ENCODE peak calls at places on chromosomes 5 and 9, in ten cellular contexts. W is GM23248, I is Peyer's patch, P is PC-3, S is ovary, D is right lobe of liver, J is astrocyte, B is thoracic aorta, Z is brain microvascular endothelial cell, E is right atrium auricular region. K is an unnamed sample.

GRCh38 chr5:28576022-28576421 is 1537.6 kb upstream of the CDH9 start:
- DNase-seq in E (no peak), W (no peak), S (no peak), D (no peak), B (no peak), J (peak; percentile 3), Z (peak; percentile 24), I (no peak), P (peak; percentile 54), K (peak; percentile 7)

GRCh38 chr5:125043781-125044391 is 297.4 kb upstream of the ZNF608 start:
- DNase-seq in B (no peak), S (peak; percentile 23), J (peak; percentile 94), W (peak; percentile 20), P (peak; percentile 92), Z (peak; percentile 62), D (peak; percentile 91), I (no peak), E (no peak), K (no peak)

GRCh38 chr5:53607896-53608295 is 47.5 kb downstream of the NDUFS4 start:
- DNase-seq in S (no peak), E (no peak), I (no peak), P (no peak), J (peak; percentile 20), B (no peak), Z (peak; percentile 28), W (peak; percentile 42), D (no peak), K (no peak)

GRCh38 chr5:176436641-176437040 is 11.5 kb upstream of the FAF2 start:
- DNase-seq in S (no peak), Z (no peak), E (no peak), W (peak; percentile 72), P (peak; percentile 46), B (no peak), J (no peak), I (no peak), D (no peak), K (no peak)

GRCh38 chr9:23309800-23310199 is 516.2 kb downstream of the ELAVL2 start:
- DNase-seq in B (no peak), S (no peak), W (no peak), Z (no peak), E (no peak), P (no peak), I (no peak), J (no peak), D (no peak), K (no peak)

GRCh38 chr9:112858625-112859147 is 32.0 kb downstream of the SLC46A2 start:
- DNase-seq in E (no peak), Z (no peak), J (no peak), D (no peak), S (no peak), P (no peak), I (no peak), B (no peak), W (peak; percentile 74), K (no peak)

GRCh38 chr5:94595281-94595680 is 23.1 kb downstream of the KIAA0825 start:
- DNase-seq in Z (no peak), P (no peak), S (no peak), J (no peak), B (no peak), W (no peak), I (no peak), E (no peak), D (no peak), K (no peak)

GRCh38 chr9:80555782-80556325 is 984.1 kb downstream of the TLE4 start:
- DNase-seq in J (no peak), P (peak; percentile 69), W (no peak), Z (no peak), S (no peak), B (no peak), D (no peak), E (no peak), I (no peak), K (no peak)

GRCh38 chr5:80646926-80647325 is 7.5 kb upstream of the MSH3 start:
- DNase-seq in B (no peak), I (no peak), E (no peak), D (no peak), P (no peak), J (no peak), W (no peak), S (no peak), Z (no peak), K (no peak)

GRCh38 chr5:6961123-6961522 is 247.9 kb downstream of the TENT4A start:
- DNase-seq in S (no peak), E (no peak), Z (no peak), P (no peak), D (no peak), B (no peak), W (no peak), I (no peak), J (no peak), K (no peak)

GRCh38 chr5:149162401-149163084 is 21.2 kb downstream of the ABLIM3 start:
- DNase-seq in P (peak; percentile 98), B (no peak), S (no peak), J (peak; percentile 84), E (no peak), W (peak; percentile 67), Z (peak; percentile 51), D (no peak), I (no peak), K (no peak)

GRCh38 chr5:53478411-53479044 is 1.9 kb upstream of the FST start:
- DNase-seq in E (no peak), I (no peak), W (peak; percentile 60), P (peak; percentile 74), D (peak; percentile 36), Z (peak; percentile 28), S (peak; percentile 15), J (peak; percentile 32), B (no peak), K (no peak)

GRCh38 chr5:57804007-57804444 is 321.4 kb upstream of the ACTBL2 start:
- DNase-seq in B (no peak), J (peak; percentile 99), S (no peak), P (no peak), D (no peak), I (no peak), Z (no peak), W (peak; percentile 83), E (no peak), K (no peak)

GRCh38 chr9:38017885-38018186 is 51.2 kb downstream of the SHB start:
- DNase-seq in J (no peak), D (no peak), E (no peak), Z (no peak), I (no peak), B (no peak), S (no peak), W (peak; percentile 32), P (no peak), K (no peak)
- H3K27ac ChIP-seq in J (peak overlapping the region; percentile 95), D (no peak overlapping the region), E (peak overlapping the region; percentile 54), Z (peak overlapping the region; percentile 92), I (no peak overlapping the region), B (peak overlapping the region; percentile 26), S (no peak overlapping the region), W (peak overlapping the region; percentile 77), P (peak overlapping the region; percentile 97), K (no peak overlapping the region)

DNA sequence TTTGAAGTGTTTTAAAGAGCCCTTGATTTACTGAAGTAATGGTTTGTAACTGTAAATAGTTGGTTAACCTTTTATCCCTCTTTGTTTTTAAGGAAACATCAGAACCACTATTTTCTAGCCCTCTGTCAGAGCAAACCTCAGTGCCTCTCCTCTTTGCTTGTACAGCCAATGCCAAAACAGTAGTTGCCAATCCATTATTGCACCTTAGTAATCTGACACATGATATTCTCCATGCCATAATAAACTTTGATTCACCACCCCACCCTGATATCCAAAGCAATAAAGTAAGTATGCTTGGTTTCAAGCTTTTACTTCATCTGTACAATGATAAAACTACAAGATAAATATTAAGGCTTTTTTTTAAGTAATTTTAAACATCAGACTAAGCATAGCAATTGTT is 100.8 kb downstream of the DMXL1 start:
- DNase-seq in Z (no peak), I (no peak), P (peak; percentile 3), S (no peak), W (no peak), E (no peak), J (no peak), D (no peak), B (no peak), K (no peak)
- H3K36me3 ChIP-seq in Z (no peaks in the 10 kb centered on the region), I (no peaks in the 10 kb centered on the region), P (no peaks in the 10 kb centered on the region), S (no peaks in the 10 kb centered on the region), W (peaks cover 6% of the 10 kb centered on the region), E (peaks cover 6% of the 10 kb centered on the region), J (no peaks in the 10 kb centered on the region), D (no peaks in the 10 kb centered on the region), B (peaks cover 4% of the 10 kb centered on the region), K (no peaks in the 10 kb centered on the region)

DNA sequence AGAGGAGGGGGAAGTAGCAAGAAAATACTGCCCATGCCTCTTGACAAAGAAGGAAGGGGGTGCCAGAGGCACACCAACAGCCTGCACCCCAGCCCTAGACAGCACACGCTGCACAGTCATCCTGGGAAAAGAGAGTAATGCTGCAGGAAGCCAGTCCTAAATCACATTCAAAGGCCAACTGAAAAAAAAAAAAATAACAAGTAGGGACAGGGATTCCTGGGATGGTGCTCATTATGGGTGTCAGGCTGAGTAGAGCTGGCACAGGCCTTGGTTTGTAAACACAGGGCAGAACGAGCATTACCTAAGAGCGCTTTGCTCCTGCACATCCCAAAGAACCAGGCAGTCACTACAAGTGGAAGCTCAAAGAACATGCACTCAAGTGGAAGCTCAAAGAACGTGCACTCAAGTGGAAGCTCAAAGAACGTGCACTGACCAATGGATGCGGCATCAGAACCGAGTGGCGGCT is 7.8 kb downstream of the RAPGEF1 start:
- DNase-seq in J (peak; percentile 64), I (peak; percentile 58), W (peak; percentile 96), E (no peak), P (peak; percentile 46), S (no peak), B (no peak), D (peak; percentile 65), Z (no peak), K (no peak)
- H3K27ac ChIP-seq in J (no peak overlapping the region), I (peak overlapping the region; percentile 89), W (peak overlapping the region; percentile 75), E (peak overlapping the region; percentile 71), P (peak overlapping the region; percentile 57), S (no peak overlapping the region), B (peak overlapping the region; percentile 53), D (peak overlapping the region; percentile 17), Z (no peak overlapping the region), K (no peak overlapping the region)

GRCh38 chr9:132914924-132915323 is 29.5 kb downstream of the TSC1 start:
- DNase-seq in D (no peak), S (no peak), Z (no peak), E (no peak), I (no peak), P (no peak), J (no peak), W (no peak), B (no peak), K (no peak)

GRCh38 chr9:132910376-132910775 is 31.7 kb downstream of the SPACA9 start:
- DNase-seq in S (no peak), E (no peak), W (no peak), I (no peak), D (no peak), Z (no peak), B (no peak), J (no peak), P (no peak), K (no peak)

GRCh38 chr9:132908635-132909034 is 29.9 kb downstream of the SPACA9 start:
- DNase-seq in J (no peak), B (no peak), Z (no peak), D (no peak), I (no peak), P (no peak), E (no peak), S (no peak), W (no peak), K (no peak)

DNA sequence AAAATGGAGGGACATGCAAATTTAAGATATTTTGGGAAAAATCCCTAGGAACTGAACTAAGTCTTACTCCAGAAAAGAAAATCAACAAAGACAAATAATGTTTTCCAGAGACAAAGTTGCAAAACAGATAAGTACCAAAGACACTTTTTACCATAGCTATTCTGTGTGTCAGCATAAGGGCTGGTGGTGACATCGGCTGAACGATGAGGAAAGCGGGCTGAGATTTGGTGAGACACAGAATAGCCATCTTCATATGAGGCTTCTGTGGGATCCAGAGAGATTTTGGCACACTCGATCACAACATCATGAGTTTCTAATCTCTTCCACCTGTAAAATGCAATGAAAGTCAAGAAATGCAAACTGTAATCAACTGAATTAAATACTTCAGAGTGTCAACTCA is 32.3 kb downstream of the TSC1 start:
- DNase-seq in W (no peak), E (no peak), P (no peak), I (no peak), J (no peak), D (no peak), S (no peak), B (no peak), Z (no peak), K (no peak)
- H3K36me3 ChIP-seq in W (peaks cover 38% of the 10 kb centered on the region), E (peaks cover 58% of the 10 kb centered on the region), P (peaks cover 18% of the 10 kb centered on the region), I (no peaks in the 10 kb centered on the region), J (peaks cover 29% of the 10 kb centered on the region), D (peaks cover 5% of the 10 kb centered on the region), S (no peaks in the 10 kb centered on the region), B (peaks cover 30% of the 10 kb centered on the region), Z (peaks cover 32% of the 10 kb centered on the region), K (peaks cover 8% of the 10 kb centered on the region)